ENCODE peak calls at places on chromosomes 4 and X, in nine cellular contexts. F is DMS53; W is stimulated activated CD4-positive, alpha-beta T cell treated with anti-CD3 and anti-CD28 coated beads, Interleukin-12 subunit alpha, Interleukin-12 subunit beta, amount 100 ng/mL, for 24 hours; K is posterior vena cava; Q is T-helper 2 cell; P is EL; Y is T follicular helper cell; S is activated T-helper 1 cell treated with anti-CD3 and anti-CD28 coated beads, Interleukin-2, amount 50 U/mL, for 16 hours; T is epithelial cell of prostate. R is an unnamed sample.

GRCh38 chr4:152806492-152807125 is 26.9 kb downstream of the ARFIP1 start:
- DNase-seq in F (no peak), W (no peak), K (no peak), Q (no peak), P (no peak), Y (no peak), S (no peak), T (no peak), R (no peak)

GRCh38 chr4:168994961-168995360 is 15.1 kb downstream of the CBR4 start:
- DNase-seq in F (no peak), W (no peak), K (no peak), Q (no peak), P (no peak), Y (no peak), S (no peak), T (no peak), R (no peak)

GRCh38 chr4:26330186-26330787 is 9.5 kb downstream of the RBPJ start:
- DNase-seq in F (peak; percentile 95), W (no peak), K (no peak), Q (peak; percentile 22), P (peak; percentile 63), Y (no peak), S (no peak), T (no peak), R (peak; percentile 41)

GRCh38 chr4:122576261-122577188 is 44.3 kb downstream of the IL21 start:
- DNase-seq in F (peak; percentile 61), W (no peak), K (no peak), Q (peak; percentile 22), P (peak; percentile 51), Y (no peak), S (no peak), T (no peak), R (no peak)

GRCh38 chrX:12319955-12320354 is 181.7 kb downstream of the FRMPD4 start:
- DNase-seq in F (no peak), W (no peak), K (no peak), Q (no peak), P (no peak), Y (no peak), S (no peak), T (no peak), R (no peak)

GRCh38 chr4:169428376-169428775 is 157.6 kb upstream of the SH3RF1 start:
- DNase-seq in F (no peak), W (no peak), K (no peak), Q (no peak), P (no peak), Y (no peak), S (no peak), T (no peak), R (no peak)

GRCh38 chrX:51336584-51336983 is 4.0 kb downstream of the NUDT10 start:
- DNase-seq in F (peak; percentile 77), W (no peak), K (no peak), Q (peak; percentile 1), P (peak; percentile 5), Y (no peak), S (no peak), T (no peak), R (peak; percentile 27)

GRCh38 chrX:2423293-2423692 is 77.5 kb downstream of the DHRSX start:
- DNase-seq in F (no peak), W (no peak), K (no peak), Q (no peak), P (peak; percentile 69), Y (no peak), S (no peak), T (peak; percentile 40), R (peak; percentile 46)

GRCh38 chr4:41622816-41623215 is 84.9 kb downstream of the LIMCH1 start:
- DNase-seq in F (no peak), W (no peak), K (no peak), Q (no peak), P (no peak), Y (no peak), S (no peak), T (no peak), R (no peak)

GRCh38 chr4:112889199-112889598 is 160.3 kb upstream of the ANK2 start:
- DNase-seq in F (no peak), W (no peak), K (no peak), Q (no peak), P (no peak), Y (no peak), S (no peak), T (no peak), R (no peak)

GRCh38 chr4:113358784-113359183 is 309.3 kb downstream of the ANK2 start:
- DNase-seq in F (no peak), W (no peak), K (no peak), Q (no peak), P (peak; percentile 19), Y (no peak), S (no peak), T (no peak), R (no peak)

GRCh38 chr4:186666252-186666651 is 57.4 kb downstream of the FAT1 start:
- DNase-seq in F (peak; percentile 61), W (no peak), K (no peak), Q (no peak), P (no peak), Y (no peak), S (no peak), T (no peak), R (no peak)

GRCh38 chrX:77731821-77732419 is 54.1 kb downstream of the ATRX start:
- DNase-seq in F (no peak), W (no peak), K (no peak), Q (no peak), P (no peak), Y (no peak), S (no peak), T (no peak), R (no peak)

GRCh38 chr4:85901500-85901899 is 426.6 kb downstream of the ARHGAP24 start:
- DNase-seq in F (peak; percentile 38), W (no peak), K (no peak), Q (no peak), P (peak; percentile 8), Y (no peak), S (no peak), T (no peak), R (no peak)

GRCh38 chr4:7254736-7255487 is 62.6 kb downstream of the SORCS2 start:
- DNase-seq in F (no peak), W (no peak), K (no peak), Q (no peak), P (no peak), Y (no peak), S (no peak), T (no peak), R (no peak)

GRCh38 chr4:129261584-129261983 is 165.6 kb downstream of the C4orf33 start:
- DNase-seq in F (no peak), W (no peak), K (no peak), Q (no peak), P (no peak), Y (no peak), S (no peak), T (no peak), R (no peak)

GRCh38 chrX:1582686-1583437 is 8.5 kb upstream of the AKAP17A start:
- DNase-seq in F (peak; percentile 86), W (no peak), K (peak; percentile 54), Q (peak; percentile 19), P (peak; percentile 70), Y (no peak), S (peak; percentile 50), T (no peak), R (peak; percentile 18)

GRCh38 chrX:11555759-11556158 is 110.0 kb downstream of the ARHGAP6 start:
- DNase-seq in F (no peak), W (no peak), K (no peak), Q (no peak), P (peak; percentile 69), Y (no peak), S (no peak), T (no peak), R (no peak)

GRCh38 chr4:159160242-159160641 is 57.4 kb downstream of the RAPGEF2 start:
- DNase-seq in F (no peak), W (no peak), K (no peak), Q (no peak), P (no peak), Y (no peak), S (no peak), T (no peak), R (no peak)

GRCh38 chr4:100591156-100591876 is 73.5 kb upstream of the EMCN start:
- DNase-seq in F (peak; percentile 70), W (no peak), K (no peak), Q (no peak), P (no peak), Y (no peak), S (no peak), T (no peak), R (no peak)

GRCh38 chrX:9379697-9380551 is 84.9 kb upstream of the TBL1X start:
- DNase-seq in F (peak; percentile 79), W (no peak), K (no peak), Q (no peak), P (peak; percentile 52), Y (no peak), S (no peak), T (peak; percentile 61), R (peak; percentile 41)

GRCh38 chrX:110173192-110174175 is 144.4 kb downstream of the AMMECR1 start:
- DNase-seq in F (no peak), W (no peak), K (no peak), Q (no peak), P (peak; percentile 40), Y (no peak), S (no peak), T (no peak), R (no peak)

GRCh38 chr4:140071806-140072205 is 82.2 kb downstream of the MAML3 start:
- DNase-seq in F (no peak), W (peak; percentile 41), K (no peak), Q (peak; percentile 60), P (peak; percentile 83), Y (peak; percentile 24), S (peak; percentile 15), T (no peak), R (peak; percentile 99)

GRCh38 chr4:109622581-109622980 is 62.5 kb downstream of the MCUB start:
- DNase-seq in F (no peak), W (no peak), K (no peak), Q (no peak), P (no peak), Y (no peak), S (no peak), T (no peak), R (no peak)

GRCh38 chrX:154600962-154601374 is 16.0 kb downstream of the CTAG1A start:
- DNase-seq in F (no peak), W (no peak), K (peak; percentile 67), Q (no peak), P (peak; percentile 22), Y (no peak), S (no peak), T (no peak), R (peak; percentile 81)

GRCh38 chr4:107261241-107261874 is 225.2 kb upstream of the DKK2 start:
- DNase-seq in F (peak; percentile 4), W (no peak), K (no peak), Q (no peak), P (peak; percentile 66), Y (no peak), S (no peak), T (no peak), R (peak; percentile 55)

GRCh38 chr4:168604496-168605373 is 107.9 kb downstream of the PALLD start:
- DNase-seq in F (no peak), W (no peak), K (no peak), Q (no peak), P (peak; percentile 88), Y (no peak), S (no peak), T (peak; percentile 31), R (peak; percentile 94)

GRCh38 chr4:56656346-56656643 is 24.8 kb downstream of the HOPX start:
- DNase-seq in F (no peak), W (no peak), K (no peak), Q (peak; percentile 54), P (peak; percentile 19), Y (no peak), S (no peak), T (no peak), R (no peak)

GRCh38 chrX:108362026-108362425 is 76.2 kb downstream of the COL4A6 start:
- DNase-seq in F (peak; percentile 2), W (no peak), K (no peak), Q (no peak), P (peak; percentile 25), Y (no peak), S (no peak), T (no peak), R (no peak)

GRCh38 chr4:161762796-161763195 is 401.0 kb downstream of the FSTL5 start:
- DNase-seq in F (peak; percentile 22), W (no peak), K (no peak), Q (no peak), P (peak; percentile 0), Y (no peak), S (no peak), T (peak; percentile 1), R (peak; percentile 81)

GRCh38 chrX:106611323-106611681 is 476 bp upstream of the RADX start:
- DNase-seq in F (no peak), W (no peak), K (no peak), Q (no peak), P (no peak), Y (no peak), S (no peak), T (no peak), R (no peak)

R was measured in astrocyte.